ENCODE peak calls at places on chromosome 22, in ten cellular contexts. F, V, Z, R, T, G, J, W, L and B are unnamed samples.

GRCh38 chr22:42080287-42080686 is 787 bp downstream of the SMDT1 start:
- DNase-seq in J (no peak), R (peak), W (peak), L (peak), G (peak), T (no peak), F (no peak), V (peak), Z (peak), B (no peak)

GRCh38 chr22:27110985-27111451 is 453.6 kb downstream of the MIAT start:
- DNase-seq in J (no peak), T (peak), V (no peak), L (no peak), R (no peak), Z (no peak), W (peak), G (no peak), F (no peak), B (no peak)

GRCh38 chr22:46931881-46932280 is 169.4 kb downstream of the TBC1D22A start:
- DNase-seq in Z (no peak), T (no peak), R (no peak), V (no peak), F (no peak), L (no peak), W (peak), J (no peak), G (no peak), B (no peak)

GRCh38 chr22:32100711-32101110 is 57.6 kb downstream of the SLC5A1 start:
- DNase-seq in R (no peak), J (no peak), Z (no peak), G (no peak), T (no peak), W (no peak), L (no peak), F (no peak), V (no peak), B (no peak)

GRCh38 chr22:29737251-29738117 is 17.7 kb downstream of the CABP7 start:
- DNase-seq in V (no peak), L (no peak), R (peak), Z (no peak), G (no peak), W (no peak), F (no peak), T (no peak), J (no peak), B (no peak)

GRCh38 chr22:50473088-50473487 is 1.7 kb downstream of the SBF1 start:
- DNase-seq in Z (peak), F (no peak), R (no peak), L (no peak), T (peak), J (no peak), G (peak), V (no peak), W (no peak), B (no peak)

GRCh38 chr22:47442821-47443220 is 680.4 kb downstream of the TBC1D22A start:
- DNase-seq in Z (no peak), W (no peak), J (no peak), R (no peak), G (no peak), T (no peak), V (no peak), F (no peak), L (no peak), B (no peak)

GRCh38 chr22:25702046-25702445 is 39.9 kb upstream of the MYO18B start:
- DNase-seq in F (no peak), L (no peak), V (no peak), W (peak), J (no peak), T (no peak), Z (peak), R (no peak), G (no peak), B (no peak)

GRCh38 chr22:32697331-32697995 is 104.0 kb upstream of the TIMP3 start:
- DNase-seq in Z (no peak), F (no peak), J (no peak), W (no peak), T (no peak), V (no peak), G (no peak), R (no peak), L (no peak), B (no peak)

GRCh38 chr22:23608583-23608982 is 23.5 kb downstream of the DRICH1 start:
- DNase-seq in J (no peak), W (peak), G (peak), R (no peak), F (no peak), V (no peak), L (no peak), Z (peak), T (no peak), B (no peak)

GRCh38 chr22:49140921-49141680 is 686.6 kb downstream of the BRD1 start:
- DNase-seq in W (no peak), V (no peak), F (no peak), R (no peak), G (no peak), J (no peak), T (no peak), L (no peak), Z (no peak), B (no peak)

GRCh38 chr22:49667236-49667635 is 160.4 kb downstream of the BRD1 start:
- DNase-seq in F (no peak), R (no peak), Z (no peak), J (no peak), W (no peak), G (no peak), V (no peak), T (no peak), L (no peak), B (peak)

GRCh38 chr22:39471421-39472141 is 14.8 kb downstream of the MGAT3 start:
- DNase-seq in Z (peak), T (no peak), G (peak), F (no peak), W (peak), L (no peak), R (no peak), V (no peak), J (no peak), B (no peak)

GRCh38 chr22:33917744-33918406 is 2.4 kb downstream of the LARGE1 start:
- DNase-seq in Z (peak), F (no peak), T (no peak), J (no peak), R (no peak), L (no peak), W (peak), V (no peak), G (no peak), B (no peak)

GRCh38 chr22:40004836-40005235 is 10.1 kb downstream of the FAM83F start:
- DNase-seq in Z (no peak), W (no peak), V (no peak), J (no peak), L (no peak), G (no peak), T (no peak), F (no peak), R (no peak), B (no peak)

GRCh38 chr22:32407936-32408335 is 4.1 kb downstream of the RTCB start:
- DNase-seq in T (no peak), G (no peak), R (no peak), V (no peak), L (no peak), Z (no peak), F (no peak), W (no peak), J (no peak), B (no peak)

GRCh38 chr22:48418831-48419230 is 1408.8 kb downstream of the BRD1 start:
- DNase-seq in G (no peak), F (no peak), W (no peak), J (no peak), T (no peak), V (no peak), L (no peak), Z (no peak), R (no peak), B (no peak)

GRCh38 chr22:44648085-44648820 is 53.8 kb upstream of the PRR5 start:
- DNase-seq in J (no peak), V (no peak), L (no peak), W (peak), T (no peak), Z (no peak), R (no peak), F (no peak), G (no peak), B (peak)
- H3K4me3 ChIP-seq in J (no peak), V (no peak), L (no peak), W (no peak), T (no peak), Z (no peak), R (no peak), F (no peak), G (no peak), B (no peak)

DNA sequence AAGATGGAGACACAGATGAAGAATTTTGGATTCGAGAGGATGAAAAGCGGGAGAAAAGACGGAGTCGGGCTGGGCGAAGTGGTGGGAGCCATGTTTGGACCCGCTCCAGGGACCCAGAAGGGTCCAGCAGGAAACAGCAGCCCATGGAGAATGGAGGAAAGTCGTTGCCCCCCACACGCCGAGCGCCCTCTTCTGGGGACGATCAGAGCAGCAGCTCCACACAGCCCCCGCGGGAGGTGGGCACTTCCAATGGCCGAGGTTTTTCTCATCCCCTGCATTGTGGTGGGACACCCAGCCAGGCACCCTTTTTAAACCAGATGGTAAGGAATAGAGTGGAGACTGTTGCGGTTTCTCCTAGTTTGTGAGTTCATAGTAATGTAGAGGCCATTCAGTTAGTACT is 22.8 kb upstream of the SLC25A18 start:
- DNase-seq in G (peak), V (no peak), F (no peak), R (no peak), W (no peak), T (no peak), J (no peak), Z (no peak), L (no peak), B (no peak)
- TF ChIP-seq CTCF in G (peak), V (no peak), F (no peak), R (no peak), W (no peak), T (no peak), J (no peak), Z (peak), L (no peak), B (no peak)

DNA sequence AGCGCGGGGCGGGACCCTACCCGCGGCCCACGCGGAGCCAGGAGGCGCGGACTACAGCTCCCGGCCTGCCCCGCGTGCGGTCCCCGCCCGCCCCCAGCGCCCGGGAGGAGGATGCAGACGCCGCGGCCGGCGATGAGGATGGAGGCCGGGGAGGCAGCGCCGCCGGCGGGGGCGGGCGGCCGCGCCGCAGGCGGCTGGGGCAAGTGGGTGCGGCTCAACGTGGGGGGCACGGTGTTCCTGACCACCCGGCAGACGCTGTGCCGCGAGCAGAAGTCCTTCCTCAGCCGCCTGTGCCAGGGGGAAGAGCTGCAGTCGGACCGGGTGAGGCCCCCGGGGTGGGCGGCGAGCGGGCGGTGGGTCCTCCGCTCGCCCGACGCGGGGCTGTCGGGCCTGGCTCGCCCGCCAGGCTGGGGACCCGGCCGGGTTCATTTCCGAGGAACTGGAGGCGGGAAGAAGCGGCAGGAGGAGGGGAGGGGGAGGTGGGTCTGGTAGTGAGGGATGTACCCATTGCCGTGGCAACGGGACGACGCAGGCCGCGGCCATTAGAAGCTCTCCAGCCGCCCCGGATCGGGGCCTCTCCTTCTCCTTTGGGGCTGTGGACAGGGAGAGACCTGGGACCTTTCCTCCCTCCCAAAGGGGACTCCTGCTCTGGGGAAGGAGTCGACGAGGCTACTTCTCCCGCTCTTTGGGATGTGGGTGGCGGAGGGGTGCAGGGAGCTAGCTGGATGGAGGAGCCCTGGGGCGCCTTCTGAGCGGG is at the start of gene KCTD17:
- DNase-seq in V (peak), F (peak), G (peak), W (peak), L (peak), T (peak), R (peak), Z (peak), J (peak), B (peak)
- TF ChIP-seq POLR2A in V (no peak), F (peak), G (no peak), W (peak), L (no peak), T (peak), R (peak), Z (no peak), J (peak), B (no peak)

DNA sequence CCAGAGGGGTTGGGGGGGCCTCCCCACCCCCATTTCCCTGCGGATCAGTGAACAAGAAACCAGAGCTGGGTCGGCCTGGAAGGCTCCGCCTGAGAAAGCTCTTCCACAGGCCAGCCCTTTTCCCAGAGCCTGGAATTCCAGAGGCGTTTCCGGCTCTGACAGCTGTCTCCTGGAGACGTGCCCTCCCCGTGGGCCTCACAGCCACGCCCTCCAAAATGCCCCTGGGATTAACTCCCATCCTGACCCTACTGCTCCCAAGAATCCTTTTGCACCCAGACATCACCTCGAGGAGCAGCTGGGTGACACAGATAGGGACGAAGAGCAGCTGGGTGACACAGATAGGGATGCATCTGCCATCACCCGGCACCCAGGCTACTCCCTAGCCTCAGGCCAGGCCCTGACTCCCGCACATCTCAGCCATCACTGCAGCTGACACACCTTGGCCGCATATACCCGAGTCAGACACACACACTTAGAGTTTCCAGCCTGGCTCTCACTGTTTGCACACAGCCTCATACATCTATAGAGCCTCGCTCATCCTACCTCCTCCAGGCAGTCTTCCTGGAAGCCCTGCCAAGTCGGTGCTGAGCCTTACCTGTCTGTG is 7.6 kb upstream of the CDC42EP1 start:
- DNase-seq in R (no peak), J (no peak), F (no peak), Z (no peak), W (peak), V (no peak), L (no peak), G (peak), T (no peak), B (no peak)
- H3K4me3 ChIP-seq in R (no peak), J (no peak), F (no peak), Z (no peak), W (no peak), V (no peak), L (no peak), G (no peak), T (no peak), B (no peak)

DNA sequence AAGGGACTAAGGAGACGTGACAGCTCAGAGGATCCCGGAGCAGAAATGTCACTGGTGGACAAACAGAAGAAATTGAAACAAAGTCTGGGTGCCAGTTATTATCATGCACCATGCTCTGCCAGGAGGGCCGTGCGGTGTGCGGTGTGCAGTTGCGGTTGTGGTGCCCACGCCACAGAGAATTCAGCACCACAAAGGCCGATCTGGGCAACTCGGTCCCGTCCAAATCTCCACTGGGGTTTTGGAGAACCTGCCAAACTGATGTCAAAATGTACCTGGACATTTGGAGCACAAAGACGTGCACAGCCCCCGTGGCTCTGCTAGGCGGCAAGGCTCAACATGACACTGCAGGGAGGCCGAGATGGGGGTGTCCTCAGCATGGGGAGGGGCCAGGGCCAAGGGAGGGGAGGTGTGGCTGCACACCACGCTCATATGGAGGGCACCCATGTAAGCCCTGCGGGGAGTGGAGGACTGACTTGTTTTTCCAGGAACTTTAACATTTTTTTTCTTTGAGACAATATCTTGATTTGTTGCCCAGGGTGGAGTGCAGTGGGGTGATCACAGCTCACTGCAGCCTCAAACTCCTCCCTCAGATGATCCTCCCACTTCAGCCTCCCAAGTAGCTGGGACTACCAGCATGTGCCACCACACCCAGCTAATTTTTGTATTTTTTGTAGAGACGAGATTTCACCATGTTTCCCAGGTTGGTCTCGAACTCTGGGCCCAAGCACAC is 39.4 kb downstream of the GNB1L start:
- DNase-seq in W (no peak), V (peak), Z (no peak), T (no peak), R (peak), G (peak), F (peak), J (no peak), L (no peak), B (no peak)
- TF ChIP-seq CTCF in W (no peak), V (no peak), Z (no peak), T (no peak), R (no peak), G (no peak), F (no peak), J (no peak), L (no peak), B (no peak)

GRCh38 chr22:19180234-19180633 is 1.7 kb upstream of the SLC25A1 start:
- DNase-seq in L (no peak), G (no peak), T (no peak), Z (no peak), F (no peak), V (no peak), R (no peak), W (no peak), J (no peak), B (no peak)

GRCh38 chr22:19178065-19178658 is 374 bp downstream of the SLC25A1 start:
- DNase-seq in G (no peak), Z (peak), T (peak), L (no peak), F (no peak), V (peak), W (peak), R (peak), J (no peak), B (no peak)

GRCh38 chr22:19178659-19179471 is at the start of gene SLC25A1:
- DNase-seq in R (peak), G (peak), J (peak), T (peak), W (peak), F (peak), L (peak), Z (peak), V (peak), B (peak)

GRCh38 chr22:19180740-19181410 is 2.3 kb upstream of the SLC25A1 start:
- DNase-seq in W (no peak), L (no peak), Z (no peak), T (no peak), J (no peak), R (no peak), V (no peak), F (no peak), G (no peak), B (no peak)

GRCh38 chr22:19179472-19180048 is 1.0 kb upstream of the SLC25A1 start:
- DNase-seq in J (peak), T (peak), F (peak), G (peak), W (peak), R (peak), Z (peak), L (peak), V (peak), B (peak)
- TF ChIP-seq POLR2A in J (no peak), T (no peak), F (no peak), G (no peak), W (no peak), R (no peak), Z (no peak), L (no peak), V (no peak), B (no peak)

GRCh38 chr22:43861529-43861928 is 784 bp downstream of the SULT4A1 start:
- DNase-seq in V (no peak), L (no peak), T (no peak), W (peak), G (no peak), Z (no peak), J (no peak), R (no peak), F (no peak), B (peak)

GRCh38 chr22:43859621-43860020 is 2.7 kb downstream of the SULT4A1 start:
- DNase-seq in Z (no peak), R (no peak), L (no peak), G (no peak), W (no peak), J (no peak), V (no peak), F (no peak), T (no peak), B (no peak)

GRCh38 chr22:43860126-43860525 is 2.2 kb downstream of the SULT4A1 start:
- DNase-seq in V (no peak), L (no peak), Z (no peak), G (no peak), R (no peak), T (no peak), J (no peak), W (no peak), F (no peak), B (no peak)

GRCh38 chr22:43862074-43862881 is at the start of gene SULT4A1:
- DNase-seq in R (no peak), V (no peak), G (peak), T (no peak), L (no peak), W (peak), Z (no peak), J (no peak), F (no peak), B (peak)

DNA sequence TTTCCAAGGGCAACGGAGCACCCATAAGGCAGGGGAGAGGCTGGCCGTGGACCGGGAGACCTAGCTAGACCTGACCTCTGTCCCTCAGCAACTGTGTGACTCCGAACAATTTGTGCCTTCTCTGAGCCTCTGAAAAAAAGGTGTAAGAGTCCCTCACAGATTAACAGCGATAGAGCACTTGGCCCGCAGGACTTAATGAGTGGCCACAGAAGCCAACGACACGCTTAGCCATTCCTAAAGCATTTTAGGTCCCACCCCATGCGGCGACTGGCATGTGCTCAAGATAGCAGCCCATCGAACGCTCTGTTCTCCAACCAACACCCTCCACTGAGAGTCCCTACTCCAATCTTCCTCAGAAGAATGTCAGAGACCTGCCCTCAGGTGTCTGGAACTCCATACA is 1.5 kb downstream of the SULT4A1 start:
- DNase-seq in L (no peak), V (no peak), T (no peak), W (no peak), F (no peak), Z (no peak), R (no peak), J (no peak), G (no peak), B (peak)
- H3K4me3 ChIP-seq in L (no peak), V (no peak), T (no peak), W (no peak), F (no peak), Z (no peak), R (no peak), J (no peak), G (no peak), B (no peak)

DNA sequence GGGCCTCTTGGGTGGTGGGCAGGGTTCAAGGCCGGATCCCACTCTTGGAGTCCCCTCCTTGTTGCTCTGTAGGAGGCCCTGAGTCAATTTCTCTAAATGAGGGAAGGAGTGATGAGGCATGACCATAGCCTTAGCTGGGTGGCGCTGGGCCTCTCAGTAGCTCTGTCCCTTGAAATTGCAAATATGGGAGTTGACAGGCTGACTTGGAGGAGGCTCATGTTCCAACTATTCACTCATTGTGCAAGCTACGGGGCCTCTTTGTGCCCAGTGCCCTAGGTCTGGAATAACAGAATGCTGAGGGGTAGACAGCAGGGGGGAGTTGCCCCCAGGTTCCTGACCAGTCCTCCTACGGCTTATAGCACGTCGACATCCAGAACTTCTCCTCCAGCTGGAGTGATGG is 8.0 kb downstream of the SELENOM start:
- DNase-seq in Z (no peak), R (no peak), F (no peak), J (no peak), L (no peak), V (no peak), W (peak), G (no peak), T (no peak), B (no peak)
- TF ChIP-seq CTCF in Z (no peak), R (no peak), F (no peak), J (no peak), L (no peak), V (no peak), W (no peak), G (no peak), T (no peak), B (no peak)